ENCODE peak calls at places on chromosomes 1 and 21, in nine cellular contexts. One of them, this sample, is unnamed.

GRCh38 chr21:31351438-31351837 is 7.4 kb upstream of the TIAM1 start:
- DNase-seq in fibroblast of the aortic adventitia: peak; percentile 28
- DNase-seq in Peyer's patch: no peak
- DNase-seq in naive thymus-derived CD4-positive, alpha-beta T cell: no peak
- DNase-seq in Karpas-422: no peak
- DNase-seq in AG04450: no peak
- DNase-seq in spleen: no peak
- DNase-seq in AG10803: no peak
- DNase-seq in H1: peak; percentile 23
- DNase-seq in this sample: no peak

GRCh38 chr1:115976062-115976899 is at the start of gene SLC22A15:
- DNase-seq in fibroblast of the aortic adventitia: peak; percentile 38
- DNase-seq in Peyer's patch: peak; percentile 87
- DNase-seq in naive thymus-derived CD4-positive, alpha-beta T cell: peak; percentile 13
- DNase-seq in Karpas-422: no peak
- DNase-seq in AG04450: no peak
- DNase-seq in spleen: peak; percentile 94
- DNase-seq in AG10803: peak; percentile 71
- DNase-seq in H1: no peak
- DNase-seq in this sample: no peak

GRCh38 chr1:23478896-23479790 is 4.8 kb downstream of the ASAP3 start:
- DNase-seq in fibroblast of the aortic adventitia: peak; percentile 84
- DNase-seq in Peyer's patch: peak; percentile 66
- DNase-seq in naive thymus-derived CD4-positive, alpha-beta T cell: no peak
- DNase-seq in Karpas-422: peak; percentile 20
- DNase-seq in AG04450: no peak
- DNase-seq in spleen: no peak
- DNase-seq in AG10803: peak; percentile 75
- DNase-seq in H1: no peak
- DNase-seq in this sample: no peak

GRCh38 chr21:42223826-42224575 is 5.1 kb downstream of the ABCG1 start:
- DNase-seq in fibroblast of the aortic adventitia: no peak
- DNase-seq in Peyer's patch: peak; percentile 40
- DNase-seq in naive thymus-derived CD4-positive, alpha-beta T cell: no peak
- DNase-seq in Karpas-422: no peak
- DNase-seq in AG04450: no peak
- DNase-seq in spleen: no peak
- DNase-seq in AG10803: no peak
- DNase-seq in H1: no peak
- DNase-seq in this sample: no peak

GRCh38 chr1:228487336-228488106 is at the start of gene RNF187:
- DNase-seq in fibroblast of the aortic adventitia: peak; percentile 30
- DNase-seq in Peyer's patch: peak; percentile 95
- DNase-seq in naive thymus-derived CD4-positive, alpha-beta T cell: no peak
- DNase-seq in Karpas-422: peak; percentile 81
- DNase-seq in AG04450: no peak
- DNase-seq in spleen: peak; percentile 98
- DNase-seq in AG10803: no peak
- DNase-seq in H1: no peak
- DNase-seq in this sample: peak; percentile 39

GRCh38 chr1:21901473-21901847 is 35.6 kb downstream of the HSPG2 start:
- DNase-seq in fibroblast of the aortic adventitia: peak; percentile 77
- DNase-seq in Peyer's patch: no peak
- DNase-seq in naive thymus-derived CD4-positive, alpha-beta T cell: no peak
- DNase-seq in Karpas-422: no peak
- DNase-seq in AG04450: no peak
- DNase-seq in spleen: peak; percentile 59
- DNase-seq in AG10803: peak; percentile 81
- DNase-seq in H1: no peak
- DNase-seq in this sample: no peak

GRCh38 chr21:42540396-42540795 is 26.7 kb downstream of the SLC37A1 start:
- DNase-seq in fibroblast of the aortic adventitia: no peak
- DNase-seq in Peyer's patch: peak; percentile 37
- DNase-seq in naive thymus-derived CD4-positive, alpha-beta T cell: no peak
- DNase-seq in Karpas-422: no peak
- DNase-seq in AG04450: no peak
- DNase-seq in spleen: no peak
- DNase-seq in AG10803: no peak
- DNase-seq in H1: no peak
- DNase-seq in this sample: no peak

GRCh38 chr1:10814954-10815862 is 18.8 kb upstream of the CASZ1 start:
- DNase-seq in fibroblast of the aortic adventitia: no peak
- DNase-seq in Peyer's patch: no peak
- DNase-seq in naive thymus-derived CD4-positive, alpha-beta T cell: no peak
- DNase-seq in Karpas-422: no peak
- DNase-seq in AG04450: no peak
- DNase-seq in spleen: no peak
- DNase-seq in AG10803: no peak
- DNase-seq in H1: no peak
- DNase-seq in this sample: peak; percentile 70

GRCh38 chr21:16476056-16476850 is 746.5 kb downstream of the USP25 start:
- DNase-seq in fibroblast of the aortic adventitia: peak; percentile 11
- DNase-seq in Peyer's patch: no peak
- DNase-seq in naive thymus-derived CD4-positive, alpha-beta T cell: no peak
- DNase-seq in Karpas-422: no peak
- DNase-seq in AG04450: no peak
- DNase-seq in spleen: no peak
- DNase-seq in AG10803: no peak
- DNase-seq in H1: no peak
- DNase-seq in this sample: no peak

GRCh38 chr1:160018900-160019299 is 12.9 kb downstream of the PIGM start:
- DNase-seq in fibroblast of the aortic adventitia: peak; percentile 52
- DNase-seq in Peyer's patch: no peak
- DNase-seq in naive thymus-derived CD4-positive, alpha-beta T cell: no peak
- DNase-seq in Karpas-422: no peak
- DNase-seq in AG04450: no peak
- DNase-seq in spleen: no peak
- DNase-seq in AG10803: peak; percentile 63
- DNase-seq in H1: no peak
- DNase-seq in this sample: no peak

GRCh38 chr1:226248091-226248490 is 24.6 kb downstream of the MIXL1 start:
- DNase-seq in fibroblast of the aortic adventitia: peak; percentile 69
- DNase-seq in Peyer's patch: no peak
- DNase-seq in naive thymus-derived CD4-positive, alpha-beta T cell: no peak
- DNase-seq in Karpas-422: peak; percentile 89
- DNase-seq in AG04450: no peak
- DNase-seq in spleen: no peak
- DNase-seq in AG10803: peak; percentile 53
- DNase-seq in H1: no peak
- DNase-seq in this sample: no peak

GRCh38 chr1:172381981-172382380 is 38.5 kb upstream of the C1orf105 start:
- DNase-seq in fibroblast of the aortic adventitia: no peak
- DNase-seq in Peyer's patch: no peak
- DNase-seq in naive thymus-derived CD4-positive, alpha-beta T cell: no peak
- DNase-seq in Karpas-422: no peak
- DNase-seq in AG04450: no peak
- DNase-seq in spleen: no peak
- DNase-seq in AG10803: no peak
- DNase-seq in H1: no peak
- DNase-seq in this sample: peak; percentile 91

GRCh38 chr1:202161151-202162048 is 998 bp upstream of the PTPN7 start:
- DNase-seq in fibroblast of the aortic adventitia: no peak
- DNase-seq in Peyer's patch: no peak
- DNase-seq in naive thymus-derived CD4-positive, alpha-beta T cell: no peak
- DNase-seq in Karpas-422: no peak
- DNase-seq in AG04450: no peak
- DNase-seq in spleen: no peak
- DNase-seq in AG10803: no peak
- DNase-seq in H1: no peak
- DNase-seq in this sample: no peak

GRCh38 chr1:94124538-94124937 is 3.6 kb upstream of the ABCA4 start:
- DNase-seq in fibroblast of the aortic adventitia: no peak
- DNase-seq in Peyer's patch: no peak
- DNase-seq in naive thymus-derived CD4-positive, alpha-beta T cell: no peak
- DNase-seq in Karpas-422: no peak
- DNase-seq in AG04450: no peak
- DNase-seq in spleen: no peak
- DNase-seq in AG10803: no peak
- DNase-seq in H1: no peak
- DNase-seq in this sample: no peak

GRCh38 chr1:20458717-20459116 is 27.3 kb downstream of the CAMK2N1 start:
- DNase-seq in fibroblast of the aortic adventitia: no peak
- DNase-seq in Peyer's patch: no peak
- DNase-seq in naive thymus-derived CD4-positive, alpha-beta T cell: no peak
- DNase-seq in Karpas-422: no peak
- DNase-seq in AG04450: no peak
- DNase-seq in spleen: no peak
- DNase-seq in AG10803: no peak
- DNase-seq in H1: no peak
- DNase-seq in this sample: no peak

GRCh38 chr1:213724640-213725536 is 262.9 kb upstream of the PROX1 start:
- DNase-seq in fibroblast of the aortic adventitia: peak; percentile 8
- DNase-seq in Peyer's patch: no peak
- DNase-seq in naive thymus-derived CD4-positive, alpha-beta T cell: no peak
- DNase-seq in Karpas-422: no peak
- DNase-seq in AG04450: no peak
- DNase-seq in spleen: no peak
- DNase-seq in AG10803: peak; percentile 60
- DNase-seq in H1: no peak
- DNase-seq in this sample: no peak

GRCh38 chr1:25958475-25958874 is 39.4 kb downstream of the PAFAH2 start:
- DNase-seq in fibroblast of the aortic adventitia: peak; percentile 37
- DNase-seq in Peyer's patch: no peak
- DNase-seq in naive thymus-derived CD4-positive, alpha-beta T cell: no peak
- DNase-seq in Karpas-422: no peak
- DNase-seq in AG04450: peak; percentile 26
- DNase-seq in spleen: no peak
- DNase-seq in AG10803: peak; percentile 90
- DNase-seq in H1: no peak
- DNase-seq in this sample: no peak

DNA sequence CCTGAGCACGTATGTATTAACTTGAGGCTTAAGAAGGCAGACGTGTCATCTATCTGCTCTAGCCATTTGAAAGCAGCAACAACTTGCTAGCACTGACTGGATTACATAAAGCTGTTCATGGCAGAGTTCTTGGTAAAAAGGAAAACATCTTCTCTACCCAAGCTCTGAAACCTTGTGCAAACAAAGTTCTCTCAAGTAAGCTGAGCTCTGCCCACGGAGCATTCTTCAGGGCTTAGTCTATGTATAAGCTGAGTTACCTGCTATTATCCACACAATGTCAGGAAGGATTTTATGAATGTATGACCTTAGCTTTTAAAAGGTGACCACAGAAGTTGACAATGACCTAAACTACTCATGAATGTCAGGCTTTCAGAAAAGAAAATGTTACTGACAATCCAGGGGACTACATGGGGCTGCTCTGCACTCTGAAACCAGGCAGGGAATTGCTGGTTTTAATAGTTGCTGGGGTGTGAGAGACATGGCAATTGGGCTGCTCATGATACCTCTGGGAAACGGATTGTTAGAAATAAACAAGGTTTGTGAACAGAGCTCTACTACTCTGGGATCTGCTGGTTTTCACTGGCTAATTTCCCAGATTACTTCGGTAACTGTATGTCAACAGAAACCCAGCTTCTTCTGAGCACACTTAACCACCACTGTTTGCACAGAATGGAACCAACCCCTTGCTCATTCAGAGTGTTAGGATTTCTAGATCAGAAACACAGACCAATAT is 29.6 kb upstream of the CCN1 start:
- DNase-seq in fibroblast of the aortic adventitia: peak; percentile 64
- DNase-seq in Peyer's patch: no peak
- DNase-seq in naive thymus-derived CD4-positive, alpha-beta T cell: no peak
- DNase-seq in Karpas-422: no peak
- DNase-seq in AG04450: peak; percentile 58
- DNase-seq in spleen: no peak
- DNase-seq in AG10803: peak; percentile 62
- DNase-seq in H1: no peak
- DNase-seq in this sample: peak; percentile 63
- H3K4me3 ChIP-seq in fibroblast of the aortic adventitia: no peak overlapping the region
- H3K4me3 ChIP-seq in Peyer's patch: no peak overlapping the region
- H3K4me3 ChIP-seq in naive thymus-derived CD4-positive, alpha-beta T cell: no peak overlapping the region
- H3K4me3 ChIP-seq in Karpas-422: no peak overlapping the region
- H3K4me3 ChIP-seq in AG04450: peak overlapping the region; percentile 11
- H3K4me3 ChIP-seq in spleen: no peak overlapping the region
- H3K4me3 ChIP-seq in AG10803: no peak overlapping the region
- H3K4me3 ChIP-seq in H1: no peak overlapping the region
- H3K4me3 ChIP-seq in this sample: no peak overlapping the region

DNA sequence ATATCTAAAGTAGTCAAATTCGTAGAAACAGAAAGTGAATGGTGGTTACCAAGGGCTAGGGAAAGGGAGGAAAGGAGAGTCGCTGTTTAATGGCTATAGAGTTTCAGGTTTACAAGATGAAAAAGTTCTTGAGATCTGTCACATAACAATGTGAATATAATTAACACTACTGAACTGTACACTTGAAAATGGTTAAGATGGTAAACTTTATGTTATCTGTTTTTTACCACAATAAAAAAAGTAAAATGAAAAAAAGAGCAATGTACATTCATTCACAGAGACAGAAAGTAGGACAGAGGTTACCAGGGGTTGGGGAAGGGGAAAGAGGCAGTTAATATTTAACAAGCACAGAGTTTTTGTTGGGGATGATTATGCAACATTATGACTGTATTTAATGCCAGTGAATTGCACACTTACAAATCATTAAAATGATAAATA is 53.3 kb upstream of the SEC16B start:
- DNase-seq in fibroblast of the aortic adventitia: no peak
- DNase-seq in Peyer's patch: no peak
- DNase-seq in naive thymus-derived CD4-positive, alpha-beta T cell: no peak
- DNase-seq in Karpas-422: no peak
- DNase-seq in AG04450: no peak
- DNase-seq in spleen: no peak
- DNase-seq in AG10803: no peak
- DNase-seq in H1: no peak
- DNase-seq in this sample: no peak
- H3K4me3 ChIP-seq in fibroblast of the aortic adventitia: no peak overlapping the region
- H3K4me3 ChIP-seq in Peyer's patch: no peak overlapping the region
- H3K4me3 ChIP-seq in naive thymus-derived CD4-positive, alpha-beta T cell: no peak overlapping the region
- H3K4me3 ChIP-seq in Karpas-422: no peak overlapping the region
- H3K4me3 ChIP-seq in AG04450: no peak overlapping the region
- H3K4me3 ChIP-seq in spleen: no peak overlapping the region
- H3K4me3 ChIP-seq in AG10803: no peak overlapping the region
- H3K4me3 ChIP-seq in H1: no peak overlapping the region
- H3K4me3 ChIP-seq in this sample: no peak overlapping the region

DNA sequence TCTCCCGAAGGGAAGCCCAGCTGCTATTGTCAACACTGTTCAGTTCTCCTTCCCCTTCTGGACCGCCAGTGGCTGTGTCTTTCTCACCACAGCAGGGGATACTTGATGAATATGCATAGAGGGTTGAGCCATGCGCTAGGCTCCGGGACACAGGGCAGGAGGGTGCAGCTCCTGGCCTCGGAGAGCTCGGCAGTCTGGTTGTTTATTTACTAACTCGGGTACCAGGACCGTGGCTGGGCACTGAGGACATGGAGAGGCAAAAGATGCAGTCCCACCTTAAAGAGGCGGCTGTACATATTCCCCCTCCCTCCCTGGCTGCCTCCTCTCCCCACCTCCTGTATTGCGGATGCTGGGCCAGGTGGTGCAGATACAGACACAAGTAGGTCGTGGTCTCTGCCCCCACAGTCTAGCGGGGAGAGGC is 26.1 kb downstream of the ARHGEF10L start:
- DNase-seq in fibroblast of the aortic adventitia: no peak
- DNase-seq in Peyer's patch: no peak
- DNase-seq in naive thymus-derived CD4-positive, alpha-beta T cell: no peak
- DNase-seq in Karpas-422: no peak
- DNase-seq in AG04450: no peak
- DNase-seq in spleen: no peak
- DNase-seq in AG10803: no peak
- DNase-seq in H1: no peak
- DNase-seq in this sample: no peak
- H3K4me3 ChIP-seq in fibroblast of the aortic adventitia: no peak overlapping the region
- H3K4me3 ChIP-seq in Peyer's patch: no peak overlapping the region
- H3K4me3 ChIP-seq in naive thymus-derived CD4-positive, alpha-beta T cell: no peak overlapping the region
- H3K4me3 ChIP-seq in Karpas-422: no peak overlapping the region
- H3K4me3 ChIP-seq in AG04450: no peak overlapping the region
- H3K4me3 ChIP-seq in spleen: no peak overlapping the region
- H3K4me3 ChIP-seq in AG10803: no peak overlapping the region
- H3K4me3 ChIP-seq in H1: peak overlapping the region; percentile 28
- H3K4me3 ChIP-seq in this sample: no peak overlapping the region

GRCh38 chr1:156117414-156118174 is 3.1 kb downstream of the LMNA start:
- DNase-seq in fibroblast of the aortic adventitia: no peak
- DNase-seq in Peyer's patch: no peak
- DNase-seq in naive thymus-derived CD4-positive, alpha-beta T cell: no peak
- DNase-seq in Karpas-422: no peak
- DNase-seq in AG04450: no peak
- DNase-seq in spleen: no peak
- DNase-seq in AG10803: no peak
- DNase-seq in H1: no peak
- DNase-seq in this sample: no peak
- H3K4me3 ChIP-seq in fibroblast of the aortic adventitia: peak overlapping the region; percentile 99
- H3K4me3 ChIP-seq in Peyer's patch: peak overlapping the region; percentile 74
- H3K4me3 ChIP-seq in naive thymus-derived CD4-positive, alpha-beta T cell: no peak overlapping the region
- H3K4me3 ChIP-seq in Karpas-422: no peak overlapping the region
- H3K4me3 ChIP-seq in AG04450: peak overlapping the region; percentile 100
- H3K4me3 ChIP-seq in spleen: peak overlapping the region; percentile 9
- H3K4me3 ChIP-seq in AG10803: peak overlapping the region; percentile 100
- H3K4me3 ChIP-seq in H1: no peak overlapping the region
- H3K4me3 ChIP-seq in this sample: no peak overlapping the region